ENCODE peak calls at places on chromosomes 7 and 10, in four cellular contexts. S, B, G and F are unnamed samples.

GRCh38 chr7:99824091-99824490 is 3.7 kb upstream of the CYP3A43 start:
- DNase-seq in S (no peak), B (no peak), G (no peak), F (no peak)

GRCh38 chr7:116334555-116334954 is 124.2 kb downstream of the TES start:
- DNase-seq in G (no peak), B (no peak), S (no peak), F (peak)

GRCh38 chr10:70578371-70578947 is 24.1 kb downstream of the PRF1 start:
- DNase-seq in B (peak), S (no peak), G (no peak), F (peak)

GRCh38 chr10:73262105-73262730 is 9.8 kb upstream of the MRPS16 start:
- DNase-seq in B (peak), S (no peak), G (no peak), F (peak)

GRCh38 chr7:142307246-142307900 is 49.5 kb upstream of the PRSS58 start:
- DNase-seq in B (no peak), G (no peak), S (no peak), F (no peak)

GRCh38 chr7:129480674-129481363 is 21.5 kb upstream of the SMKR1 start:
- DNase-seq in S (no peak), G (no peak), B (no peak), F (no peak)

GRCh38 chr7:43201912-43202311 is 89.5 kb downstream of the HECW1 start:
- DNase-seq in S (no peak), G (no peak), B (peak), F (peak)

GRCh38 chr10:70510453-70510852 is 31.9 kb downstream of the PALD1 start:
- DNase-seq in S (no peak), G (no peak), B (no peak), F (no peak)

GRCh38 chr10:613217-613616 is 76.3 kb downstream of the DIP2C start:
- DNase-seq in G (no peak), S (no peak), B (peak), F (peak)

GRCh38 chr10:50224330-50224952 is 26.9 kb downstream of the ASAH2 start:
- DNase-seq in G (no peak), B (peak), S (no peak), F (peak)

GRCh38 chr7:45136106-45137060 is 21.2 kb upstream of the RAMP3 start:
- DNase-seq in B (peak), S (no peak), G (peak), F (peak)

GRCh38 chr7:132548489-132549078 is 27.7 kb downstream of the PLXNA4 start:
- DNase-seq in S (no peak), G (no peak), B (peak), F (peak)

GRCh38 chr7:285731-286130 is 4.2 kb upstream of the FOXL3 start:
- DNase-seq in B (no peak), G (no peak), S (no peak), F (no peak)

GRCh38 chr10:38025283-38025682 is 14.8 kb downstream of the ZNF33A start:
- DNase-seq in B (no peak), S (no peak), G (no peak), F (no peak)

GRCh38 chr7:12074889-12075288 is 136.2 kb upstream of the TMEM106B start:
- DNase-seq in G (no peak), S (no peak), B (no peak), F (no peak)

GRCh38 chr10:124353091-124353815 is 65.5 kb downstream of the OAT start:
- DNase-seq in S (no peak), B (no peak), G (no peak), F (no peak)

GRCh38 chr10:124353896-124354295 is 64.8 kb downstream of the OAT start:
- DNase-seq in B (no peak), S (no peak), G (no peak), F (no peak)

GRCh38 chr10:124357583-124357930 is 61.2 kb downstream of the OAT start:
- DNase-seq in B (no peak), G (no peak), S (no peak), F (peak)

GRCh38 chr10:124356706-124357582 is 61.8 kb downstream of the OAT start:
- DNase-seq in B (peak), S (no peak), G (no peak), F (peak)

GRCh38 chr10:124354411-124355382 is 64.0 kb downstream of the OAT start:
- DNase-seq in B (no peak), S (no peak), G (peak), F (peak)
- TF ChIP-seq CTCF in B (no peak), S (no peak), G (no peak), F (no peak)

DNA sequence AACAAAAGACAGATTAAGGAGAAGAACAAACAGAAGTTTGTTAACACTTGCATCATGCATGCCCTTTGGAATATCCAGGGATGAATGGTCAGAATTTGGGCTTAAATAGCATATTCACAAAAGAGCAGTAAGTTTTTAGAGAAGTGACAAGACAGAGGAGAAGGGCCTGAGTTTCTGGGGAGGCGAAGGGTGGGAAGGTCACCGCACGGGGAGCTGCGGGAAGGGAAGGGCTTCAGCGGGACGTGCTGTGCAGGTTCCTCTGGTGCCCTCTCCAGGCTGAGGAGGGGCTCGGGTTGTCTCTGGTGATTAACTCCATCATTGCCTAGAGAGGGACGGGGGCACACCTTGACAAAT is 10.4 kb upstream of the ZNF22 start:
- DNase-seq in B (no peak), S (no peak), G (no peak), F (no peak)
- TF ChIP-seq CTCF in B (peak), S (peak), G (no peak), F (peak)

GRCh38 chr7:81457858-81458522 is 311.9 kb downstream of the HGF start:
- DNase-seq in S (no peak), G (no peak), B (peak), F (peak)
- TF ChIP-seq CTCF in S (peak), G (peak), B (peak), F (peak)

GRCh38 chr10:117477961-117478670 is 64.4 kb upstream of the EMX2 start:
- DNase-seq in S (no peak), B (peak), G (no peak), F (peak)
- TF ChIP-seq CTCF in S (peak), B (peak), G (no peak), F (peak)

DNA sequence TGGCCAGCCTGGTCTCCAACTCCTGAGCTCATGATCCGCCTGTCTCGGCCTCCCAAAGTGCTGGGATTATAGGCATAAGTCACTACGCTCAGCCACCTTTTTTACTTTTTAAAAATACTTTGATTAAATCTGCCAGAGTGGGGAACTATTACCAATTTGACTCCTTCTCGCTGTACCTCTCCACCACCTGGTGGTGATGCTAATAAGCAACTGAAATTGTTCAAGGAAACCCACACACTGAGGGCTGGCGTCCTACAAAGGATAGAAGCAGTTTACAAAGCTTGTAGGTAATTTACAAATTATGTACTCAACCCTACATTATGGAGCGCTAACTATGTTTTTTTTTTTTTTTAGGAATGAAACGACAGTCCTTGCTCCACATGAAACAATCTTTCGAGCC is 111.1 kb downstream of the CPED1 start:
- DNase-seq in B (peak), S (no peak), G (no peak), F (no peak)
- TF ChIP-seq CTCF in B (peak), S (peak), G (no peak), F (no peak)

GRCh38 chr10:43093423-43094090 is 16.7 kb downstream of the RET start:
- DNase-seq in G (no peak), B (peak), S (no peak), F (no peak)
- TF ChIP-seq CTCF in G (no peak), B (peak), S (peak), F (no peak)

DNA sequence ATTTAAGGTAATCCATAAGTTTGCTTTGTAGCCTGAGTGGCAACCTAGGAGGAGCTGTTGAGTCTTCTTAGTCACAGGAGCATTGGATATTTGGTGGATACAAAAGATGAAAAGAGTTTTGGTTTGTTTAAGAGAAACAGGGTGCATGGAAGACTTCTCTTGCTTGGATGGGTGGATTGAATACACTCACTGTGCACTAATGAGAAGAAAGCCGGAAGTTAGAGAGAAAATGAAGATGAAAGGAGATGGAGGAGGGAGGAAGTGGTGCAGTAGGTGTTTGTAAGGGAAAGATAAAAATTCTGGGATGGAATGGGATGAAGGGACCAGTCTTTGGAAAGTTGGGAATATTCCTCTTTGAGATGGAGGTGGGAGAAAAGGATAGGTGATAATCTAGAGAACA is 7.7 kb downstream of the MDFIC start:
- DNase-seq in G (no peak), B (no peak), S (no peak), F (no peak)
- TF ChIP-seq CTCF in G (no peak), B (peak), S (no peak), F (no peak)